ENCODE peak calls at places on chromosomes 2 and 18, in four cellular contexts. Z is HFF-Myc, I is WERI-Rb-1, Y is pancreas. B is an unnamed sample.
A peak's percentile ranks its signal among the peaks of the same experiment; 100 is the strongest.

GRCh38 chr2:119323459-119323858 is 43.2 kb downstream of the C2orf76 start:
- DNase-seq in Y (no peak), Z (no peak), I (no peak), B (no peak)

GRCh38 chr2:56318147-56318546 is 134.4 kb downstream of the CCDC85A start:
- DNase-seq in Z (no peak), I (no peak), Y (no peak), B (no peak)

GRCh38 chr18:23239350-23239692 is 104.0 kb downstream of the CABLES1 start:
- DNase-seq in I (no peak), Y (no peak), Z (no peak), B (no peak)

GRCh38 chr2:19733951-19734425 is 167.8 kb downstream of the TTC32 start:
- DNase-seq in Y (no peak), I (no peak), Z (no peak), B (peak; percentile 43)

GRCh38 chr2:147688252-147688651 is 156.6 kb upstream of the ACVR2A start:
- DNase-seq in Y (no peak), Z (no peak), I (no peak), B (no peak)

GRCh38 chr18:29879763-29880162 is 1162.8 kb downstream of the DSC3 start:
- DNase-seq in Y (no peak), I (no peak), Z (no peak), B (no peak)

GRCh38 chr2:101386599-101387150 is 628 bp downstream of the CREG2 start:
- DNase-seq in I (peak; percentile 39), Y (no peak), Z (no peak), B (no peak)

GRCh38 chr2:240519396-240520142 is 38.2 kb downstream of the ANKMY1 start:
- DNase-seq in Z (no peak), I (no peak), Y (no peak), B (no peak)

GRCh38 chr2:18626256-18626668 is 36.9 kb upstream of the NT5C1B start:
- DNase-seq in Y (no peak), I (no peak), Z (no peak), B (peak; percentile 60)

GRCh38 chr2:167318581-167318980 is 430.3 kb downstream of the XIRP2 start:
- DNase-seq in Y (no peak), Z (no peak), I (no peak), B (no peak)

GRCh38 chr2:100008960-100009359 is 133.4 kb downstream of the AFF3 start:
- DNase-seq in Z (no peak), Y (no peak), I (no peak), B (peak; percentile 62)

GRCh38 chr2:119826370-119826961 is 66.7 kb downstream of the PTPN4 start:
- DNase-seq in I (peak; percentile 47), Z (peak; percentile 19), Y (no peak), B (no peak)

GRCh38 chr2:10665833-10666232 is 23.9 kb downstream of the NOL10 start:
- DNase-seq in I (no peak), Y (no peak), Z (no peak), B (no peak)

GRCh38 chr18:1422634-1423033 is 518.0 kb downstream of the ADCYAP1 start:
- DNase-seq in I (no peak), Z (no peak), Y (no peak), B (no peak)

GRCh38 chr2:20322527-20323300 is 27.9 kb downstream of the PUM2 start:
- DNase-seq in Y (no peak), Z (no peak), I (no peak), B (no peak)

GRCh38 chr2:206198677-206199076 is 39.0 kb downstream of the EEF1B2 start:
- DNase-seq in I (no peak), Y (no peak), Z (no peak), B (peak; percentile 46)

GRCh38 chr2:174334781-174335604 is at the start of gene SP9:
- DNase-seq in Y (no peak), Z (no peak), I (peak; percentile 93), B (peak; percentile 74)

DNA sequence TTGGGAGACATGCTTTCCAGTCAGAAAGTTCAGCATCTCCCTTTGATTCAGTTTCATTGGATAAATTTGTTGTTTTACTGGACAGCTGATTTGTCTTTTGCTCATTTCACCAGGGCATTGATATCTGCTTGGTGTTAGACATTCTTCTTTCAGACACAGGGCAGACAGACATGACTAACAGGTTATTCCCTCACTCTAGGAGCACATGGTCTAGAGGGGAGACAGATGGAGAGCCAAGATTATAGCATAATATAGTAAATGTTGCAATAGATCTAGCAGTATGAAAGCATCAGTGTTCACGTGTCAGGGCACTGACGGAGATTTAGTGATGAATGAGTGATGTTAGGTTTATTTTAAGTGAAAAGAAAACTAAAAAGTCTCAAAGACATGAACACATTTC is 187.0 kb upstream of the CYRIA start:
- DNase-seq in Z (no peak), I (no peak), Y (no peak), B (no peak)
- H3K4me3 ChIP-seq in Z (no peak overlapping the region), I (no peak overlapping the region), Y (no peak overlapping the region), B (no peak overlapping the region)

GRCh38 chr2:108945969-108946368 is 43.1 kb downstream of the EDAR start:
- DNase-seq in I (no peak), Y (peak; percentile 38), Z (no peak), B (no peak)

GRCh38 chr2:108946442-108946841 is 42.6 kb downstream of the EDAR start:
- DNase-seq in Y (no peak), I (no peak), Z (no peak), B (no peak)

GRCh38 chr2:108944601-108945241 is 44.3 kb downstream of the EDAR start:
- DNase-seq in Z (no peak), I (peak; percentile 60), Y (no peak), B (no peak)

GRCh38 chr2:108949316-108950299 is 39.4 kb downstream of the EDAR start:
- DNase-seq in Y (no peak), Z (peak; percentile 7), I (no peak), B (no peak)

GRCh38 chr2:108947271-108947907 is 41.6 kb downstream of the EDAR start:
- DNase-seq in Z (no peak), I (no peak), Y (no peak), B (no peak)
- TF ChIP-seq CTCF in Z (no peak), I (no peak), Y (no peak), B (no peak)

GRCh38 chr2:150485114-150485870 is 2.2 kb downstream of the RND3 start:
- DNase-seq in Z (no peak), Y (peak; percentile 82), I (peak; percentile 58), B (no peak)

GRCh38 chr2:150484461-150484931 is 3.0 kb downstream of the RND3 start:
- DNase-seq in Y (no peak), Z (no peak), I (no peak), B (no peak)

GRCh38 chr2:150483532-150483931 is 3.9 kb downstream of the RND3 start:
- DNase-seq in I (no peak), Y (no peak), Z (no peak), B (no peak)

GRCh38 chr2:150482667-150483260 is 4.7 kb downstream of the RND3 start:
- DNase-seq in Y (no peak), I (no peak), Z (no peak), B (no peak)

GRCh38 chr2:150484006-150484405 is 3.5 kb downstream of the RND3 start:
- DNase-seq in Y (no peak), I (no peak), Z (no peak), B (no peak)
- H3K4me3 ChIP-seq in Y (no peak overlapping the region), I (no peak overlapping the region), Z (peak overlapping the region; percentile 97), B (peak overlapping the region; percentile 94)

GRCh38 chr2:30503007-30503691 is 56.1 kb downstream of the LCLAT1 start:
- DNase-seq in I (no peak), Y (no peak), Z (no peak), B (no peak)
- TF ChIP-seq CTCF in I (no peak), Y (no peak), Z (no peak), B (peak; percentile 14)

DNA sequence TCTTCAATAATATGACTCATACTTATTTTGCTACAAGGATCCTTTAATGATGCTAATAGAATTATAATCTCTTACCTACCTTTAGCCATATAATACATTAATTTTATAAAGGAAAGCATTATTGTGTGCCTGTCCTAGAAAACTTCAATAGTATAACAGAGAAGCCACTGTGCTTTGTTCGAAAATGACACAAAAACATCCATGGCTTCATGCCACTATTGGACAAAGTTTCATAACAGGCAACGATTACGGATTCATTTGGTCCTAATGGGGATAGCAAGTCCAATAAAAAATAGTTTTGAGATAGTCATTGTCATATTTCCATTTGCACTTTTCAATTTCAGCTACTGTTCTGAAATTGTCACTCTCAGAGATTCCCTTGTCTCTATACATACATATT is 52.5 kb upstream of the CCDC150 start:
- DNase-seq in Z (no peak), I (no peak), Y (no peak), B (no peak)
- H3K4me3 ChIP-seq in Z (no peak overlapping the region), I (no peak overlapping the region), Y (no peak overlapping the region), B (no peak overlapping the region)

B was measured in AG09309.